ENCODE peak calls at places on chromosome 11, in four cellular contexts. H is stomach, V is spleen, S is cerebellum. A is an unnamed sample.

GRCh38 chr11:64767344-64768299 is 7.8 kb upstream of the PYGM start:
- DNase-seq in H (peak; percentile 73), V (peak; percentile 91), S (no peak), A (peak; percentile 71)

GRCh38 chr11:124402326-124402922 is 3.6 kb upstream of the OR8B3 start:
- DNase-seq in H (peak; percentile 30), V (no peak), S (peak; percentile 2), A (peak; percentile 58)

GRCh38 chr11:70128435-70128906 is 50.4 kb downstream of the ANO1 start:
- DNase-seq in H (peak; percentile 74), V (no peak), S (no peak), A (no peak)

GRCh38 chr11:67492801-67493547 is 10.1 kb downstream of the AIP start:
- DNase-seq in H (no peak), V (no peak), S (no peak), A (no peak)

GRCh38 chr11:57499413-57499982 is 16.0 kb downstream of the SLC43A1 start:
- DNase-seq in H (peak; percentile 97), V (peak; percentile 95), S (peak; percentile 98), A (peak; percentile 96)

GRCh38 chr11:59423835-59424234 is 2.4 kb downstream of the OR5A2 start:
- DNase-seq in H (no peak), V (no peak), S (no peak), A (no peak)

GRCh38 chr11:74909363-74909762 is 39.5 kb downstream of the XRRA1 start:
- DNase-seq in H (no peak), V (no peak), S (no peak), A (no peak)

GRCh38 chr11:122367809-122368231 is 251.8 kb upstream of the BLID start:
- DNase-seq in H (no peak), V (no peak), S (no peak), A (no peak)

GRCh38 chr11:2507945-2508749 is 63.3 kb downstream of the KCNQ1 start:
- DNase-seq in H (no peak), V (peak; percentile 51), S (no peak), A (peak; percentile 17)

GRCh38 chr11:62889484-62890437 is 9.1 kb downstream of the SLC3A2 start:
- DNase-seq in H (no peak), V (no peak), S (no peak), A (no peak)

GRCh38 chr11:15216678-15217077 is 102.0 kb downstream of the INSC start:
- DNase-seq in H (no peak), V (no peak), S (no peak), A (no peak)

GRCh38 chr11:63866211-63866610 is 27.3 kb downstream of the MARK2 start:
- DNase-seq in H (peak; percentile 89), V (no peak), S (no peak), A (peak; percentile 87)

GRCh38 chr11:132373405-132374141 is 1003.2 kb downstream of the NTM start:
- DNase-seq in H (no peak), V (no peak), S (no peak), A (no peak)